ENCODE peak calls at places on chromosomes 6 and 20, in five cellular contexts. Z is adrenal gland, E is OCI-LY7, A is epithelial cell of proximal tubule, S is AG04450. J is an unnamed sample.

GRCh38 chr20:10540636-10541493 is 105.8 kb downstream of the SLX4IP start:
- DNase-seq in A (peak; percentile 98), S (no peak), E (no peak), Z (no peak), J (peak; percentile 91)

GRCh38 chr6:168264593-168265335 is 54.8 kb downstream of the DACT2 start:
- DNase-seq in E (no peak), S (no peak), Z (no peak), A (no peak), J (no peak)

GRCh38 chr6:156794963-156795362 is 17.8 kb downstream of the ARID1B start:
- DNase-seq in Z (peak; percentile 36), A (peak; percentile 86), S (no peak), E (no peak), J (no peak)

GRCh38 chr6:115766745-115767462 is 293.8 kb downstream of the FRK start:
- DNase-seq in Z (no peak), E (no peak), A (peak; percentile 23), S (no peak), J (no peak)

GRCh38 chr6:136744889-136745288 is 47.4 kb downstream of the MAP3K5 start:
- DNase-seq in S (no peak), A (no peak), E (no peak), Z (no peak), J (no peak)

GRCh38 chr20:41734506-41734945 is 116.3 kb upstream of the CHD6 start:
- DNase-seq in Z (peak; percentile 47), S (no peak), A (no peak), E (peak; percentile 51), J (peak; percentile 59)

GRCh38 chr6:6885521-6886088 is 222.2 kb upstream of the RREB1 start:
- DNase-seq in A (no peak), S (no peak), Z (peak; percentile 81), E (no peak), J (no peak)

GRCh38 chr20:60727425-60727824 is 524.6 kb upstream of the CDH4 start:
- DNase-seq in E (no peak), A (no peak), Z (no peak), S (no peak), J (no peak)

GRCh38 chr20:11045412-11046175 is 371.8 kb upstream of the JAG1 start:
- DNase-seq in E (no peak), Z (no peak), A (no peak), S (no peak), J (no peak)

GRCh38 chr6:145783796-145784195 is 30.8 kb downstream of the FBXO30 start:
- DNase-seq in A (no peak), E (peak; percentile 62), Z (no peak), S (no peak), J (no peak)

GRCh38 chr20:35704514-35705261 is 5.5 kb downstream of the ROMO1 start:
- DNase-seq in S (no peak), A (no peak), E (no peak), Z (no peak), J (no peak)

GRCh38 chr6:170429457-170429856 is 122.9 kb downstream of the FAM120B start:
- DNase-seq in Z (no peak), A (no peak), E (no peak), S (no peak), J (peak; percentile 73)

GRCh38 chr6:159116343-159116742 is 52.9 kb upstream of the FNDC1 start:
- DNase-seq in Z (no peak), S (no peak), E (peak; percentile 80), A (no peak), J (no peak)

GRCh38 chr6:10355115-10355702 is 59.7 kb downstream of the TFAP2A start:
- DNase-seq in E (no peak), S (no peak), Z (no peak), A (peak; percentile 26), J (no peak)

GRCh38 chr6:131053546-131054240 is 9.4 kb downstream of the EPB41L2 start:
- DNase-seq in S (no peak), Z (no peak), E (no peak), A (no peak), J (no peak)

GRCh38 chr6:3250278-3250677 is 8.5 kb upstream of the PSMG4 start:
- DNase-seq in E (no peak), A (no peak), S (peak; percentile 6), Z (no peak), J (peak; percentile 23)

GRCh38 chr6:135743476-135743875 is 108.0 kb upstream of the PDE7B start:
- DNase-seq in S (no peak), Z (no peak), A (no peak), E (no peak), J (no peak)

GRCh38 chr6:72619883-72620696 is 1.8 kb upstream of the KCNQ5 start:
- DNase-seq in E (peak; percentile 66), Z (peak; percentile 8), A (no peak), S (no peak), J (peak; percentile 35)

GRCh38 chr20:2986466-2986865 is 57.0 kb upstream of the GNRH2 start:
- DNase-seq in E (no peak), A (peak; percentile 29), S (no peak), Z (no peak), J (peak; percentile 60)

GRCh38 chr6:166989427-166990034 is 9.7 kb upstream of the CEP43 start:
- DNase-seq in S (peak; percentile 11), E (peak; percentile 60), Z (peak; percentile 25), A (peak; percentile 9), J (peak; percentile 65)

GRCh38 chr20:64056889-64057627 is 5.9 kb upstream of the TCEA2 start:
- DNase-seq in E (no peak), A (no peak), S (no peak), Z (no peak), J (no peak)

GRCh38 chr20:64055893-64056638 is 6.6 kb upstream of the SOX18 start:
- DNase-seq in E (no peak), Z (peak; percentile 51), A (no peak), S (no peak), J (peak; percentile 77)

GRCh38 chr20:64058536-64058935 is 4.5 kb upstream of the TCEA2 start:
- DNase-seq in E (no peak), S (no peak), A (no peak), Z (no peak), J (no peak)

GRCh38 chr20:64056639-64056888 is 6.4 kb upstream of the TCEA2 start:
- DNase-seq in E (no peak), A (no peak), Z (no peak), S (no peak), J (no peak)

DNA sequence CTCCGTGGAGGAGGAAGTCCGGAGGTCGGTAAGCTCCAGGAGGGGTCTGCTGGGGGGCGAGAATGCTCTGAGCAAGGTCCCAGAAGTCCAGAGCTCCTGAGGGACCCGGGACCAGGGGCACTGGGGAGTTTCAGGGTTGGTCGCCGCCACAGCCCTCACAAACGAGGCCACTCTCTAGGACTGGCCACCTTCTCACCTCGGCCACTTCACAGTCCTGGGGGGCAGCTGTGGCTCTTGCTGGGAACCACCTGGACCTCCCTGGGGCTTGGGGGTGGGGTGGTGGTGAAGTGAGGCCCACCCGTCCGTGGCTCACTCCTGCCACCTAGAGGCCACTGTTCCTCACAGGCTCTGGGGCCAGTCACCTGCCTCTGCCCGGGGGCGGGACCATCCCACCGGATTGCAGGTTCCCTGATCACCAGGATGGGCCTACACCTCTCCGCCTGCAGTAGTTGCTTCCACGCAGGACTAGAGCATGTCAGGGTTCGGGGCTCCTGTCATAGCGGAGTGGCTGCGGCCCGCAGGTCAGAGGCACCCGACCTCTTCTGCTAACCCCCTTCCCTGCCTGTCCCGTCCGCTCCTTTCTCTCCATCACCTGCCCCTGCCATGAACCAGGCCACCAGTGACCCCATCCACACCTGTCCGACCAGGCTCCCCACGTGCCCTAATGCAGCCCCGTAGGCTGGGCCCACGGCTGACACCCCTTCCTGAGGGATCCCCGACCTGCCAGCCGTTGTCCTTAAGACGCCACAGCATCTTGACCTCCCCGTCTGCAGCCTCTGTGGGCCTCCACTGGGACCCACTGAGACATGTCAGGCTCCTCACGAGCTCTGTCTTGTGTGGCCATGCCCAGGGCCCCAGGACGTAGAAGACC is 5.1 kb upstream of the TCEA2 start:
- DNase-seq in E (peak; percentile 75), A (no peak), S (no peak), Z (peak; percentile 75), J (peak; percentile 70)
- H3K4me3 ChIP-seq in E (no peak overlapping the region), A (no peak overlapping the region), S (no peak overlapping the region), Z (no peak overlapping the region), J (no peak overlapping the region)

DNA sequence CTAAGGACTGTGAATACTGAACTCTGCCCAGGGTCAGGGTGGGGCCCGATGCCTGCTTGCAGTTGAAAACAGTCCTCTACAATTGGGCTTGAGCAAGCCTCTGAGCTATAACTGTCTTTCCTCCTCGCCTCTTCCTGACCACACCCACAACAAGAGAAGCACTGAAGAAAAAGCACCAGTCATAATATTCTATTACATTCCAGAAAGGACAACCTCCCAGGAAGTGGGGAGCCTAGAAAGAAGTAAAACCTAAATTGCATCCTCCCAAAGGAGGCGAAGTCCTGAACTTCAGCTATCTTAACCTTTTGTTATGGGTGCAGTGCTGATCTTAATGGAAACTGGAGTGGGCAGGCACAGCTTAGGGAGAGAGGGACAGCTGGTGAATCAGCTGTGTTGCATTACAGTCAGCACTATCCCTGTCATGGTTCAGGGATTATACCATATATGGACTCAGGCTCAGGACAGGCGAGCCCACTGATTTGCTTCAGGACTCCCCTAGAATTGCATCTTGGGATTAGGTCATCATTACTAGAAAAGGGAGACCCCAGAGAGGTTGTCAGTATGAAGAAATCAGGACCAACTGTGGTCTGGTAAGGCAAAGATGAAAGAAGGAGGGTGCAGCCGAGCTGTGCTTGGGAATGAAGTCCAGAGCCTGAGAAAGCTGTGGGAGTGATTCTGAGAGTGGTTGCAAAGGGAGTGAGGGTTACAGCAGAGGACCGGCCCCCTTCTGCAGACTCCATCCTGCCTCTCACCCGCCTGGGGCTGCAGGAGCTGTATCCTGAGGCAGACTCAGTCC is 18.3 kb upstream of the TRAM2 start:
- DNase-seq in S (peak; percentile 87), Z (peak; percentile 36), A (peak; percentile 95), E (peak; percentile 68), J (peak; percentile 95)
- H3K4me3 ChIP-seq in S (peak overlapping the region; percentile 36), Z (no peak overlapping the region), A (peak overlapping the region; percentile 21), E (peak overlapping the region; percentile 55), J (peak overlapping the region; percentile 28)

DNA sequence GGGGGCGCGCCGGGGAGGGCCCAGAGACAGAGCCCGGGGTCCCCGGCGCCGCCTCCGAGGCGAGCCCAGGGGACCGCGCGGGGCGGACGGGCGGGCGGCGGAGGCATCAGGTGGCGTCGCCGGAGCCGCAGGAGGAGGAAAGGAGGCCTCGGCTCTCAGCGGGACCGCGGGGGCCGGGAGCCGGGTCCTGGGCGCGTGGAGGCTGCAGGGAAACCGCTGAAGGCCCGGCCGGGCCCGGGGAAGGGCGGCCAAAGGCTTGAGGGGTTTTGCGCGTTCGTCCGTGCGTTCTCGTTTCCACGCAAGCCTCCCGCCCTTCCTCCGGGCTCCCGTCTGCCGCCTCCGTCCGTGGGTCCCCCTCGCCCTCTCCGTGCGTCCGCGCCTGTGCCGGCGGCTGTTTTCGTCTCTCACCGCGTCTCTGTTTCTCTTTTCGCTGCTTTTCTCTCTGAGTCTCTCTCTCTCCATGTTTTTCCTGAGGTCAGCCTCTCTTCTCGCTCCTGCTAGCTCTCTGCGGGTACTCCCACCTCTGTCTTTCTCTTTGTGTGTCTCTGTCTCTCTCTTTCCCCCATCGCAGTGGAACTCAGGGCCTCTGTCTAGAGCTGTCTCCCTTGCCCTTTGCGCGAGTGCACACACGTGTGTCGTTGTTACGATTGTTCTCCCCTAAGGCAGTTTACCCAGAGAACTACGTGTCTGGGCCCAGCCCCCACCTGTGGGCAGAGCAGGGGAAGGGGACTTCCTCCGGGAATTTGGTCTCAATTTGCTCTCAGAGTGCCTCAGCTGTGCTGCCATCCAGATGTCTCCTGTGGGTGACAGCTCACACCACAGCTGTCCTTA is 2.1 kb downstream of the IRF4 start:
- DNase-seq in E (peak; percentile 42), S (no peak), Z (no peak), A (no peak), J (no peak)
- H3K4me3 ChIP-seq in E (peak overlapping the region; percentile 98), S (peak overlapping the region; percentile 10), Z (no peak overlapping the region), A (peak overlapping the region; percentile 45), J (no peak overlapping the region)

DNA sequence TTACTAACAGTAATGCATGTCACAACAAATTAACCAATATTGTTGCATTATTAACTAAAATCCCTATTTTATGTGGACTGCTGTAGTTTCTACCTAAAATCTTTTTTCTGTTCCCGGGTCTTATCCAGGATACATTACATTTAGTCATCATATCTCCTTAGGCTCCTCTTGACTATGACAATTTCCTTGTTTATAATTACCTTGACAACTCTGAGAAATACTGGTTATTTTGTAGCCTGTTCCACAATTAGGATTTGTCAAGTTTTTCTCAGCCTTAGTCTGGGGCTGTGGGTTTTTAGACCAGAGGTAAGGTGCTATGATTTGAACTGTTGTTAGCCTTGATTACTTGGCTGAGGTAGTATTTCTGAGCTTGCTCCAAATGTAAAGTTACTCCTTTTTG is 3.7 kb downstream of the FBXO5 start:
- DNase-seq in Z (no peak), A (no peak), S (no peak), E (no peak), J (no peak)
- H3K4me3 ChIP-seq in Z (no peak overlapping the region), A (no peak overlapping the region), S (no peak overlapping the region), E (peak overlapping the region; percentile 98), J (no peak overlapping the region)

J was measured in fibroblast of pulmonary artery.